ENCODE peak calls at places on chromosomes 13 and 19, in seven cellular contexts. J, I, P, K, X, N and C are unnamed samples.

GRCh38 chr19:21483589-21484170 is 21.7 kb upstream of the ZNF429 start:
- DNase-seq in K (peak; percentile 6), J (peak; percentile 62), I (no peak), P (no peak), X (peak; percentile 59), N (no peak), C (no peak)

GRCh38 chr19:6161271-6161850 is 25.9 kb downstream of the ACSBG2 start:
- DNase-seq in P (no peak), N (no peak), X (peak; percentile 23), J (no peak), K (no peak), I (no peak), C (no peak)

GRCh38 chr19:31351212-31352193 is 2.3 kb upstream of the TSHZ3 start:
- DNase-seq in I (peak; percentile 63), K (peak; percentile 64), P (no peak), N (no peak), J (no peak), X (no peak), C (no peak)

GRCh38 chr13:34867590-34867989 is 74.5 kb upstream of the NBEA start:
- DNase-seq in P (no peak), J (no peak), I (peak; percentile 8), N (no peak), K (peak; percentile 9), X (no peak), C (no peak)

GRCh38 chr13:99425485-99426341 is 75.6 kb upstream of the TM9SF2 start:
- DNase-seq in I (no peak), N (no peak), K (no peak), X (no peak), P (no peak), J (no peak), C (no peak)

GRCh38 chr13:95288899-95289500 is 12.3 kb downstream of the ABCC4 start:
- DNase-seq in K (no peak), X (no peak), N (no peak), J (no peak), I (no peak), P (no peak), C (no peak)

GRCh38 chr13:38875186-38875875 is 115.3 kb downstream of the STOML3 start:
- DNase-seq in X (no peak), P (no peak), K (no peak), I (no peak), J (no peak), N (no peak), C (no peak)

GRCh38 chr13:108924154-108924940 is 294.9 kb downstream of the MYO16 start:
- DNase-seq in X (no peak), P (no peak), K (peak; percentile 9), J (no peak), N (no peak), I (peak; percentile 84), C (no peak)

GRCh38 chr13:30142502-30143211 is 164.7 kb downstream of the KATNAL1 start:
- DNase-seq in P (peak; percentile 92), K (peak; percentile 90), J (no peak), N (no peak), I (peak; percentile 99), X (no peak), C (peak; percentile 86)

GRCh38 chr19:3034845-3035541 is 5.9 kb upstream of the TLE2 start:
- DNase-seq in X (peak; percentile 26), I (peak; percentile 35), J (peak; percentile 76), N (no peak), K (peak; percentile 43), P (no peak), C (peak; percentile 13)

GRCh38 chr19:8577247-8577646 is at the start of gene MYO1F:
- DNase-seq in K (no peak), N (peak; percentile 34), J (no peak), P (no peak), I (no peak), X (no peak), C (no peak)

GRCh38 chr13:110592670-110593069 is 22.7 kb upstream of the NAXD start:
- DNase-seq in X (no peak), I (peak; percentile 81), J (no peak), K (no peak), N (no peak), P (no peak), C (peak; percentile 48)

GRCh38 chr13:75226755-75227435 is 255.1 kb downstream of the TBC1D4 start:
- DNase-seq in N (no peak), P (peak; percentile 75), X (no peak), K (peak; percentile 85), J (no peak), I (peak; percentile 86), C (peak; percentile 92)

GRCh38 chr19:40802300-40803169 is 3.5 kb downstream of the EGLN2 start:
- DNase-seq in N (no peak), K (peak; percentile 35), X (no peak), I (no peak), P (no peak), J (no peak), C (no peak)

GRCh38 chr13:41019578-41020347 is 647 bp upstream of the ELF1 start:
- DNase-seq in X (no peak), P (no peak), I (no peak), J (no peak), K (no peak), N (no peak), C (no peak)

GRCh38 chr13:72255908-72256307 is 388.9 kb upstream of the DACH1 start:
- DNase-seq in N (no peak), I (no peak), P (peak; percentile 13), K (peak; percentile 20), J (no peak), X (no peak), C (peak; percentile 13)

GRCh38 chr19:48641850-48642249 is 4.1 kb downstream of the CA11 start:
- DNase-seq in I (no peak), K (no peak), X (no peak), N (no peak), J (no peak), P (no peak), C (no peak)

GRCh38 chr19:51712461-51713081 is 11.2 kb downstream of the HAS1 start:
- DNase-seq in X (no peak), I (peak; percentile 35), P (no peak), N (no peak), J (no peak), K (peak; percentile 67), C (no peak)

GRCh38 chr13:79533781-79534400 is 52.9 kb downstream of the NDFIP2 start:
- DNase-seq in I (peak; percentile 47), K (peak; percentile 26), P (no peak), X (no peak), J (no peak), N (no peak), C (no peak)

GRCh38 chr19:5106361-5106760 is 137.4 kb downstream of the KDM4B start:
- DNase-seq in J (no peak), N (no peak), K (no peak), P (no peak), I (no peak), X (no peak), C (no peak)